ENCODE peak calls at places on chromosomes 6 and 20, in ten cellular contexts. Q is transverse colon; Y is astrocyte of the cerebellum; U is Jurkat, Clone E6-1; S is cardiac muscle cell; F is CD8-positive, alpha-beta T cell; A is cardiac fibroblast; B is right cardiac atrium; W is Panc1; V is lung. L is an unnamed sample.

GRCh38 chr20:13898012-13898612 is 92.3 kb downstream of the SEL1L2 start:
- DNase-seq in F (no peak), Y (no peak), V (no peak), Q (no peak), B (no peak), A (no peak), U (peak; percentile 8), W (no peak), S (no peak), L (no peak)

GRCh38 chr20:62064788-62065668 is 653 bp downstream of the TAF4 start:
- DNase-seq in Q (peak; percentile 27), Y (no peak), A (no peak), W (no peak), U (no peak), F (no peak), S (no peak), V (no peak), B (no peak), L (no peak)

GRCh38 chr20:62799873-62800272 is 3.6 kb downstream of the MRGBP start:
- DNase-seq in A (no peak), U (no peak), B (no peak), W (no peak), Q (no peak), S (no peak), Y (no peak), V (no peak), F (no peak), L (no peak)

GRCh38 chr6:131159578-131159977 is 24.3 kb downstream of the AKAP7 start:
- DNase-seq in B (no peak), S (peak; percentile 35), A (peak; percentile 53), F (no peak), U (no peak), Q (no peak), V (no peak), Y (peak; percentile 44), W (no peak), L (no peak)

GRCh38 chr6:32868257-32868788 is 14.3 kb downstream of the PSMB9 start:
- DNase-seq in V (peak; percentile 81), B (peak; percentile 78), S (peak; percentile 82), F (peak; percentile 93), A (peak; percentile 82), Y (peak; percentile 64), U (peak; percentile 80), Q (peak; percentile 86), W (peak; percentile 57), L (no peak)

GRCh38 chr20:38221041-38221589 is 39.4 kb downstream of the KIAA1755 start:
- DNase-seq in F (peak; percentile 79), A (peak; percentile 68), V (peak; percentile 62), U (peak; percentile 26), W (no peak), Q (peak; percentile 61), B (peak; percentile 70), S (peak; percentile 62), Y (no peak), L (peak; percentile 82)

GRCh38 chr6:166803455-166803854 is 152.9 kb downstream of the RNASET2 start:
- DNase-seq in B (no peak), U (no peak), Q (no peak), W (no peak), V (no peak), A (no peak), F (no peak), Y (no peak), S (no peak), L (no peak)

GRCh38 chr6:89298680-89299450 is 16.2 kb downstream of the GABRR2 start:
- DNase-seq in W (no peak), A (peak; percentile 74), Y (no peak), B (no peak), U (peak; percentile 56), Q (no peak), S (peak; percentile 47), F (no peak), V (no peak), L (no peak)

DNA sequence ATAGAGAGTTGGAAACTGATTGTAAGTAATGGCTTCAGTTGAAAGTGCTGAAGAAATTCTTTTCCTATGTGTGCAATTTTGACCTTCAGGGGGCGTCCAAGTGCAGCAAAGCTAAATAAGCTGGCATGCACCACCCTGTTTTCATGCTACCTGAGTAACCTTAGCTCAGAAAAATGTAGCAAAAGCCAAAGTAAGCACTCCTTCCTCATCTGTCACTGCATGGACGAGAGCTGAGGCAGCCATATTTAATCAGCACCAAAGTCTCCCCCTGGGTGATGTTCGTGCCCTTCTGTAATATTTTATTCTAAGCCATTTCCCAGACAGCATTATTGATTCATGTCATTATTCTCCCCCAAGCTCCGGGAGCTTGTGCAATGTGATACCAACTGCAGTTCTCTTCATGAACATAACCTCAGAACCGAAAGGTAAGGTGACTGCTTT is 123.1 kb downstream of the RPS12 start:
- DNase-seq in Q (peak; percentile 14), U (peak; percentile 28), B (no peak), Y (no peak), S (peak; percentile 57), W (no peak), F (no peak), A (peak; percentile 45), V (peak; percentile 55), L (no peak)
- H3K4me3 ChIP-seq in Q (no peak overlapping the region), U (no peak overlapping the region), B (no peak overlapping the region), Y (no peak overlapping the region), S (no peak overlapping the region), W (no peak overlapping the region), F (no peak overlapping the region), A (no peak overlapping the region), V (no peak overlapping the region), L (no peak overlapping the region)

DNA sequence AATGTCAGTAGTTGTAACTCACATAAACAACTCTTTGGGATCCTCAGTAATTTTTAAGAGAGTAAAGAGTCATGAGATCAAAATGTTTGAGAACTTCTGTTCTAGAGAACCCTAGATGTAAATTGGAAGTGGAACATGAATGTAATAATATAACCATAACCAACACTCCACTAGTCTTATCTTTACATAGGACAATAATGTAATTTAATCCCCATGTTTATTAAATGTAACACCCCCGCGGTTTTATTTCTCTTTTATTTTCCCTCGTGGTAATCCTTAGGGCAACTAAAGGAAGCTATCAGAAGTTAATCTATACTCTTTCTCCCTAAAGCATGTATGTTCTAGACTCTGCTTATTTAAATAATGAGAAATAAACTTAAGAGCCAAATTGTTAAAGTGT is 54.4 kb downstream of the ZNF292 start:
- DNase-seq in A (no peak), Q (no peak), W (no peak), F (no peak), V (no peak), Y (no peak), U (no peak), S (no peak), B (no peak), L (no peak)
- H3K4me3 ChIP-seq in A (no peak overlapping the region), Q (no peak overlapping the region), W (no peak overlapping the region), F (no peak overlapping the region), V (no peak overlapping the region), Y (no peak overlapping the region), U (no peak overlapping the region), S (no peak overlapping the region), B (no peak overlapping the region), L (no peak overlapping the region)

GRCh38 chr6:151322570-151322969 is 68.8 kb downstream of the ZBTB2 start:
- DNase-seq in A (peak; percentile 32), F (no peak), U (no peak), S (no peak), Q (no peak), B (no peak), V (no peak), Y (no peak), W (no peak), L (no peak)

GRCh38 chr6:151325075-151326050 is 66.0 kb downstream of the ZBTB2 start:
- DNase-seq in S (peak; percentile 74), Y (no peak), F (peak; percentile 50), U (no peak), B (peak; percentile 77), W (no peak), A (peak; percentile 89), V (peak; percentile 36), Q (peak; percentile 45), L (peak; percentile 89)

GRCh38 chr6:151330130-151330715 is 61.1 kb downstream of the ZBTB2 start:
- DNase-seq in Y (peak; percentile 35), U (no peak), W (no peak), S (peak; percentile 91), A (peak; percentile 69), Q (no peak), B (no peak), V (no peak), F (no peak), L (no peak)

GRCh38 chr6:151324079-151324825 is 67.1 kb downstream of the ZBTB2 start:
- DNase-seq in Q (peak; percentile 83), A (peak; percentile 91), Y (peak; percentile 76), S (peak; percentile 93), V (peak; percentile 83), F (peak; percentile 83), B (peak; percentile 84), U (peak; percentile 38), W (peak; percentile 76), L (peak; percentile 38)

DNA sequence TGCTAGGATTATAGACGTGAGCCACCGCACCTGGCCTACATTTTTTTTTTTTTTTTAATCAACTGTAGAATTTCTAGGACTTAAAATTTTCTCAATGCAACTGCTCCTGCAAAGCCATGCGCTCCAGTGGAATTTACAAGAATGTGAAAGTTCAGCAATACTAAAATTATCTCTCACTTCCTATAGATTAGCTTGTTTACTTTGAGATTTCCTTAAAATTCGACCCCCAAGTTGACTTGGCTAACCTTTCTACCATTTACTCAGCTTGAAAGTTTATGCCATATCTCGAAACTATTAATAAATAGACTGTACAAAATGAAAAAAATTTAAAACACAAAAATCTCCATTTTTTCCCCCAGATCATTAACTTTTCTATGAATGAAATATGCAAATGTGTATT is 64.3 kb downstream of the ZBTB2 start:
- DNase-seq in B (no peak), Q (no peak), F (no peak), W (no peak), S (peak; percentile 28), V (no peak), A (no peak), U (no peak), Y (no peak), L (no peak)
- H3K4me3 ChIP-seq in B (no peak overlapping the region), Q (no peak overlapping the region), F (no peak overlapping the region), W (peak overlapping the region; percentile 63), S (no peak overlapping the region), V (no peak overlapping the region), A (peak overlapping the region; percentile 66), U (no peak overlapping the region), Y (no peak overlapping the region), L (peak overlapping the region; percentile 3)

GRCh38 chr20:19756756-19757486 is 1.1 kb upstream of the RIN2 start:
- DNase-seq in V (no peak), Q (no peak), A (no peak), B (no peak), F (no peak), W (no peak), S (no peak), Y (no peak), U (no peak), L (no peak)

GRCh38 chr20:19757487-19757972 is 528 bp upstream of the RIN2 start:
- DNase-seq in A (peak; percentile 69), F (no peak), V (peak; percentile 77), W (no peak), Y (peak; percentile 31), Q (peak; percentile 74), S (peak; percentile 88), U (no peak), B (peak; percentile 89), L (peak; percentile 28)

GRCh38 chr20:19757973-19758887 is at the start of gene RIN2:
- DNase-seq in Q (peak; percentile 92), A (peak; percentile 88), F (no peak), S (peak; percentile 97), V (peak; percentile 90), U (no peak), B (peak; percentile 92), W (peak; percentile 66), Y (peak; percentile 80), L (peak; percentile 93)

GRCh38 chr20:19760371-19760721 is 2.3 kb downstream of the RIN2 start:
- DNase-seq in B (no peak), Y (no peak), F (no peak), Q (no peak), V (no peak), W (no peak), A (no peak), S (no peak), U (no peak), L (no peak)

GRCh38 chr20:19758888-19759331 is 852 bp downstream of the RIN2 start:
- DNase-seq in B (peak; percentile 89), V (peak; percentile 71), A (peak; percentile 71), W (no peak), Y (no peak), F (no peak), S (peak; percentile 49), U (no peak), Q (peak; percentile 59), L (peak; percentile 88)
- H3K4me3 ChIP-seq in B (peak overlapping the region; percentile 88), V (peak overlapping the region; percentile 76), A (peak overlapping the region; percentile 84), W (peak overlapping the region; percentile 88), Y (peak overlapping the region; percentile 85), F (no peak overlapping the region), S (peak overlapping the region; percentile 75), U (no peak overlapping the region), Q (peak overlapping the region; percentile 70), L (peak overlapping the region; percentile 92)

L was measured in ascending aorta.